ENCODE peak calls at places on chromosome 9, in four cellular contexts. One of them, this sample, is unnamed.

GRCh38 chr9:91034521-91034920 is 232.9 kb downstream of the SYK start:
- DNase-seq in aorta: no peak
- DNase-seq in stimulated activated CD8-positive, alpha-beta memory T cell treated with anti-CD3 and anti-CD28 coated beads, Interleukin-4, amount 100 ng/mL, for 4 hours: no peak
- DNase-seq in T-helper 1 cell: no peak
- DNase-seq in this sample: no peak

GRCh38 chr9:1462626-1463308 is 412.6 kb downstream of the DMRT2 start:
- DNase-seq in aorta: no peak
- DNase-seq in stimulated activated CD8-positive, alpha-beta memory T cell treated with anti-CD3 and anti-CD28 coated beads, Interleukin-4, amount 100 ng/mL, for 4 hours: no peak
- DNase-seq in T-helper 1 cell: no peak
- DNase-seq in this sample: no peak

GRCh38 chr9:132614324-132614723 is 31.9 kb downstream of the BARHL1 start:
- DNase-seq in aorta: no peak
- DNase-seq in stimulated activated CD8-positive, alpha-beta memory T cell treated with anti-CD3 and anti-CD28 coated beads, Interleukin-4, amount 100 ng/mL, for 4 hours: no peak
- DNase-seq in T-helper 1 cell: no peak
- DNase-seq in this sample: no peak

GRCh38 chr9:120755827-120756434 is 37.3 kb downstream of the FBXW2 start:
- DNase-seq in aorta: no peak
- DNase-seq in stimulated activated CD8-positive, alpha-beta memory T cell treated with anti-CD3 and anti-CD28 coated beads, Interleukin-4, amount 100 ng/mL, for 4 hours: peak; percentile 66
- DNase-seq in T-helper 1 cell: peak; percentile 33
- DNase-seq in this sample: peak; percentile 44

GRCh38 chr9:8489845-8490244 is 690.3 kb upstream of the DMAC1 start:
- DNase-seq in aorta: no peak
- DNase-seq in stimulated activated CD8-positive, alpha-beta memory T cell treated with anti-CD3 and anti-CD28 coated beads, Interleukin-4, amount 100 ng/mL, for 4 hours: no peak
- DNase-seq in T-helper 1 cell: no peak
- DNase-seq in this sample: no peak

GRCh38 chr9:118829334-118829733 is 539.9 kb downstream of the BRINP1 start:
- DNase-seq in aorta: no peak
- DNase-seq in stimulated activated CD8-positive, alpha-beta memory T cell treated with anti-CD3 and anti-CD28 coated beads, Interleukin-4, amount 100 ng/mL, for 4 hours: no peak
- DNase-seq in T-helper 1 cell: no peak
- DNase-seq in this sample: no peak

GRCh38 chr9:72933730-72934665 is 18.9 kb downstream of the ALDH1A1 start:
- DNase-seq in aorta: no peak
- DNase-seq in stimulated activated CD8-positive, alpha-beta memory T cell treated with anti-CD3 and anti-CD28 coated beads, Interleukin-4, amount 100 ng/mL, for 4 hours: no peak
- DNase-seq in T-helper 1 cell: no peak
- DNase-seq in this sample: no peak

GRCh38 chr9:21160178-21160577 is 6.3 kb downstream of the IFNA21 start:
- DNase-seq in aorta: no peak
- DNase-seq in stimulated activated CD8-positive, alpha-beta memory T cell treated with anti-CD3 and anti-CD28 coated beads, Interleukin-4, amount 100 ng/mL, for 4 hours: no peak
- DNase-seq in T-helper 1 cell: no peak
- DNase-seq in this sample: peak; percentile 5

GRCh38 chr9:91425270-91425669 is 1.6 kb upstream of the NFIL3 start:
- DNase-seq in aorta: no peak
- DNase-seq in stimulated activated CD8-positive, alpha-beta memory T cell treated with anti-CD3 and anti-CD28 coated beads, Interleukin-4, amount 100 ng/mL, for 4 hours: no peak
- DNase-seq in T-helper 1 cell: no peak
- DNase-seq in this sample: no peak

GRCh38 chr9:124311283-124311682 is 53.5 kb downstream of the NEK6 start:
- DNase-seq in aorta: no peak
- DNase-seq in stimulated activated CD8-positive, alpha-beta memory T cell treated with anti-CD3 and anti-CD28 coated beads, Interleukin-4, amount 100 ng/mL, for 4 hours: no peak
- DNase-seq in T-helper 1 cell: no peak
- DNase-seq in this sample: no peak

GRCh38 chr9:134534661-134535080 is 106.9 kb upstream of the COL5A1 start:
- DNase-seq in aorta: no peak
- DNase-seq in stimulated activated CD8-positive, alpha-beta memory T cell treated with anti-CD3 and anti-CD28 coated beads, Interleukin-4, amount 100 ng/mL, for 4 hours: no peak
- DNase-seq in T-helper 1 cell: no peak
- DNase-seq in this sample: no peak

GRCh38 chr9:6564370-6564769 is 81.2 kb downstream of the GLDC start:
- DNase-seq in aorta: peak; percentile 51
- DNase-seq in stimulated activated CD8-positive, alpha-beta memory T cell treated with anti-CD3 and anti-CD28 coated beads, Interleukin-4, amount 100 ng/mL, for 4 hours: no peak
- DNase-seq in T-helper 1 cell: no peak
- DNase-seq in this sample: no peak

GRCh38 chr9:121674952-121675351 is 23.5 kb downstream of the DAB2IP start:
- DNase-seq in aorta: peak; percentile 36
- DNase-seq in stimulated activated CD8-positive, alpha-beta memory T cell treated with anti-CD3 and anti-CD28 coated beads, Interleukin-4, amount 100 ng/mL, for 4 hours: no peak
- DNase-seq in T-helper 1 cell: no peak
- DNase-seq in this sample: no peak

GRCh38 chr9:136255166-136255538 is 9.5 kb upstream of the QSOX2 start:
- DNase-seq in aorta: no peak
- DNase-seq in stimulated activated CD8-positive, alpha-beta memory T cell treated with anti-CD3 and anti-CD28 coated beads, Interleukin-4, amount 100 ng/mL, for 4 hours: no peak
- DNase-seq in T-helper 1 cell: no peak
- DNase-seq in this sample: no peak

GRCh38 chr9:127714020-127714835 is 1.2 kb downstream of the PTRH1 start:
- DNase-seq in aorta: no peak
- DNase-seq in stimulated activated CD8-positive, alpha-beta memory T cell treated with anti-CD3 and anti-CD28 coated beads, Interleukin-4, amount 100 ng/mL, for 4 hours: no peak
- DNase-seq in T-helper 1 cell: no peak
- DNase-seq in this sample: no peak

GRCh38 chr9:127844821-127845359 is 9.6 kb downstream of the ENG start:
- DNase-seq in aorta: peak; percentile 74
- DNase-seq in stimulated activated CD8-positive, alpha-beta memory T cell treated with anti-CD3 and anti-CD28 coated beads, Interleukin-4, amount 100 ng/mL, for 4 hours: no peak
- DNase-seq in T-helper 1 cell: no peak
- DNase-seq in this sample: no peak

GRCh38 chr9:95433096-95433852 is 83.5 kb downstream of the PTCH1 start:
- DNase-seq in aorta: no peak
- DNase-seq in stimulated activated CD8-positive, alpha-beta memory T cell treated with anti-CD3 and anti-CD28 coated beads, Interleukin-4, amount 100 ng/mL, for 4 hours: no peak
- DNase-seq in T-helper 1 cell: no peak
- DNase-seq in this sample: no peak

GRCh38 chr9:69818946-69819345 is 1.7 kb upstream of the CFAP95 start:
- DNase-seq in aorta: no peak
- DNase-seq in stimulated activated CD8-positive, alpha-beta memory T cell treated with anti-CD3 and anti-CD28 coated beads, Interleukin-4, amount 100 ng/mL, for 4 hours: no peak
- DNase-seq in T-helper 1 cell: no peak
- DNase-seq in this sample: no peak

GRCh38 chr9:37471942-37472679 is 6.9 kb upstream of the ZBTB5 start:
- DNase-seq in aorta: no peak
- DNase-seq in stimulated activated CD8-positive, alpha-beta memory T cell treated with anti-CD3 and anti-CD28 coated beads, Interleukin-4, amount 100 ng/mL, for 4 hours: no peak
- DNase-seq in T-helper 1 cell: no peak
- DNase-seq in this sample: no peak

GRCh38 chr9:127185931-127186781 is 63.7 kb upstream of the ANGPTL2 start:
- DNase-seq in aorta: peak; percentile 94
- DNase-seq in stimulated activated CD8-positive, alpha-beta memory T cell treated with anti-CD3 and anti-CD28 coated beads, Interleukin-4, amount 100 ng/mL, for 4 hours: no peak
- DNase-seq in T-helper 1 cell: no peak
- DNase-seq in this sample: no peak

GRCh38 chr9:134957165-134957944 is 39.6 kb upstream of the FCN1 start:
- DNase-seq in aorta: no peak
- DNase-seq in stimulated activated CD8-positive, alpha-beta memory T cell treated with anti-CD3 and anti-CD28 coated beads, Interleukin-4, amount 100 ng/mL, for 4 hours: no peak
- DNase-seq in T-helper 1 cell: no peak
- DNase-seq in this sample: no peak

GRCh38 chr9:89387197-89387849 is 69.0 kb downstream of the SECISBP2 start:
- DNase-seq in aorta: no peak
- DNase-seq in stimulated activated CD8-positive, alpha-beta memory T cell treated with anti-CD3 and anti-CD28 coated beads, Interleukin-4, amount 100 ng/mL, for 4 hours: no peak
- DNase-seq in T-helper 1 cell: no peak
- DNase-seq in this sample: no peak

GRCh38 chr9:112233769-112234168 is 58.7 kb upstream of the SUSD1 start:
- DNase-seq in aorta: no peak
- DNase-seq in stimulated activated CD8-positive, alpha-beta memory T cell treated with anti-CD3 and anti-CD28 coated beads, Interleukin-4, amount 100 ng/mL, for 4 hours: no peak
- DNase-seq in T-helper 1 cell: no peak
- DNase-seq in this sample: no peak

GRCh38 chr9:133130721-133131244 is 9.7 kb upstream of the RALGDS start:
- DNase-seq in aorta: no peak
- DNase-seq in stimulated activated CD8-positive, alpha-beta memory T cell treated with anti-CD3 and anti-CD28 coated beads, Interleukin-4, amount 100 ng/mL, for 4 hours: no peak
- DNase-seq in T-helper 1 cell: peak; percentile 61
- DNase-seq in this sample: peak; percentile 51

GRCh38 chr9:113131689-113132151 is 19.1 kb upstream of the SLC31A2 start:
- DNase-seq in aorta: no peak
- DNase-seq in stimulated activated CD8-positive, alpha-beta memory T cell treated with anti-CD3 and anti-CD28 coated beads, Interleukin-4, amount 100 ng/mL, for 4 hours: no peak
- DNase-seq in T-helper 1 cell: no peak
- DNase-seq in this sample: no peak

GRCh38 chr9:107019216-107019615 is 156.2 kb downstream of the ZNF462 start:
- DNase-seq in aorta: no peak
- DNase-seq in stimulated activated CD8-positive, alpha-beta memory T cell treated with anti-CD3 and anti-CD28 coated beads, Interleukin-4, amount 100 ng/mL, for 4 hours: no peak
- DNase-seq in T-helper 1 cell: no peak
- DNase-seq in this sample: no peak

GRCh38 chr9:35521708-35522107 is 31.8 kb downstream of the RUSC2 start:
- DNase-seq in aorta: no peak
- DNase-seq in stimulated activated CD8-positive, alpha-beta memory T cell treated with anti-CD3 and anti-CD28 coated beads, Interleukin-4, amount 100 ng/mL, for 4 hours: no peak
- DNase-seq in T-helper 1 cell: no peak
- DNase-seq in this sample: no peak

GRCh38 chr9:135343733-135344522 is 135.7 kb upstream of the PPP1R26 start:
- DNase-seq in aorta: peak; percentile 57
- DNase-seq in stimulated activated CD8-positive, alpha-beta memory T cell treated with anti-CD3 and anti-CD28 coated beads, Interleukin-4, amount 100 ng/mL, for 4 hours: no peak
- DNase-seq in T-helper 1 cell: peak; percentile 14
- DNase-seq in this sample: peak; percentile 16

GRCh38 chr9:33946779-33947535 is 101.7 kb downstream of the UBAP2 start:
- DNase-seq in aorta: no peak
- DNase-seq in stimulated activated CD8-positive, alpha-beta memory T cell treated with anti-CD3 and anti-CD28 coated beads, Interleukin-4, amount 100 ng/mL, for 4 hours: no peak
- DNase-seq in T-helper 1 cell: no peak
- DNase-seq in this sample: no peak

GRCh38 chr9:126937444-126937843 is 22.9 kb downstream of the RALGPS1 start:
- DNase-seq in aorta: no peak
- DNase-seq in stimulated activated CD8-positive, alpha-beta memory T cell treated with anti-CD3 and anti-CD28 coated beads, Interleukin-4, amount 100 ng/mL, for 4 hours: no peak
- DNase-seq in T-helper 1 cell: no peak
- DNase-seq in this sample: no peak

GRCh38 chr9:125685167-125685566 is 21.8 kb downstream of the MAPKAP1 start:
- DNase-seq in aorta: no peak
- DNase-seq in stimulated activated CD8-positive, alpha-beta memory T cell treated with anti-CD3 and anti-CD28 coated beads, Interleukin-4, amount 100 ng/mL, for 4 hours: no peak
- DNase-seq in T-helper 1 cell: no peak
- DNase-seq in this sample: no peak

GRCh38 chr9:123861086-123861707 is 68.7 kb downstream of the DENND1A start:
- DNase-seq in aorta: no peak
- DNase-seq in stimulated activated CD8-positive, alpha-beta memory T cell treated with anti-CD3 and anti-CD28 coated beads, Interleukin-4, amount 100 ng/mL, for 4 hours: no peak
- DNase-seq in T-helper 1 cell: no peak
- DNase-seq in this sample: no peak

GRCh38 chr9:36906492-36906891 is 127.6 kb downstream of the PAX5 start:
- DNase-seq in aorta: no peak
- DNase-seq in stimulated activated CD8-positive, alpha-beta memory T cell treated with anti-CD3 and anti-CD28 coated beads, Interleukin-4, amount 100 ng/mL, for 4 hours: no peak
- DNase-seq in T-helper 1 cell: no peak
- DNase-seq in this sample: no peak

This sample was measured in CD4-positive, alpha-beta T cell.